ENCODE peak calls at places on chromosomes 2 and 18, in six cellular contexts. J is BJ, X is hippocampal formation, H is iris pigment epithelial cell, C is sciatic nerve, L is left ventricle myocardium inferior. T is an unnamed sample.

GRCh38 chr18:78664851-78665250 is 314.8 kb upstream of the SALL3 start:
- DNase-seq in X (no peak), L (no peak), J (no peak), C (no peak), H (no peak), T (no peak)

GRCh38 chr2:15673919-15674636 is 82.4 kb downstream of the DDX1 start:
- DNase-seq in J (no peak), X (no peak), L (no peak), C (no peak), H (peak; percentile 71), T (no peak)

GRCh38 chr2:20868377-20868776 is 45.5 kb upstream of the LDAH start:
- DNase-seq in H (no peak), C (no peak), J (no peak), L (no peak), X (no peak), T (no peak)

GRCh38 chr2:177599072-177599688 is 206.6 kb downstream of the AGPS start:
- DNase-seq in H (no peak), C (no peak), X (no peak), L (no peak), J (no peak), T (no peak)

GRCh38 chr2:3588084-3588483 is 6.8 kb upstream of the COLEC11 start:
- DNase-seq in C (no peak), X (no peak), L (no peak), J (no peak), H (no peak), T (no peak)

GRCh38 chr18:10926565-10927194 is 222.7 kb downstream of the PIEZO2 start:
- DNase-seq in J (no peak), L (no peak), X (no peak), H (peak; percentile 69), C (no peak), T (no peak)

GRCh38 chr18:25310045-25310444 is 41.9 kb downstream of the ZNF521 start:
- DNase-seq in L (no peak), X (no peak), C (no peak), J (no peak), H (peak; percentile 84), T (no peak)

GRCh38 chr2:9403924-9404323 is 19.4 kb downstream of the ITGB1BP1 start:
- DNase-seq in H (peak; percentile 91), C (no peak), L (no peak), J (no peak), X (no peak), T (no peak)

GRCh38 chr2:26754972-26755670 is 9.0 kb upstream of the SLC35F6 start:
- DNase-seq in J (no peak), L (no peak), X (no peak), H (no peak), C (no peak), T (no peak)

GRCh38 chr18:73717570-73717969 is 430.1 kb downstream of the FBXO15 start:
- DNase-seq in J (peak; percentile 33), H (no peak), C (no peak), X (no peak), L (no peak), T (no peak)

GRCh38 chr2:200272320-200272719 is 34.2 kb upstream of the SPATS2L start:
- DNase-seq in H (no peak), J (no peak), X (no peak), L (no peak), C (no peak), T (no peak)

GRCh38 chr2:26849056-26850001 is 1.4 kb downstream of the DPYSL5 start:
- DNase-seq in J (no peak), L (no peak), H (no peak), C (no peak), X (no peak), T (no peak)

GRCh38 chr2:230849633-230850357 is 14.9 kb upstream of the ITM2C start:
- DNase-seq in H (no peak), C (no peak), L (peak; percentile 52), J (no peak), X (no peak), T (no peak)

GRCh38 chr2:239684271-239684670 is 283.5 kb upstream of the HDAC4 start:
- DNase-seq in H (no peak), X (no peak), J (no peak), C (peak; percentile 12), L (no peak), T (no peak)

GRCh38 chr2:235055891-235056516 is 104.2 kb downstream of the SH3BP4 start:
- DNase-seq in H (peak; percentile 56), J (no peak), X (peak; percentile 19), C (no peak), L (no peak), T (peak; percentile 28)

T was measured in mucosa of gallbladder.